ENCODE peak calls at places on chromosomes 5 and 9, in six cellular contexts. F is ovary; P is NCI-H774; U is myocyte; D is mesendoderm; B is stimulated activated naive CD8-positive, alpha-beta T cell treated with anti-CD3 and anti-CD28 coated beads, Interleukin-15, amount 100 ng/mL, for 72 hours. J is an unnamed sample.

GRCh38 chr5:131081371-131081770 is 83.7 kb downstream of the HINT1 start:
- DNase-seq in U (no peak), P (no peak), B (no peak), D (no peak), F (no peak), J (no peak)

GRCh38 chr9:37034320-37034937 is 361 bp upstream of the PAX5 start:
- DNase-seq in F (no peak), P (peak; percentile 46), D (peak; percentile 54), U (peak; percentile 6), B (peak; percentile 50), J (peak; percentile 49)

GRCh38 chr5:87394407-87394806 is 18.3 kb downstream of the CCNH start:
- DNase-seq in U (no peak), B (no peak), F (no peak), P (no peak), D (no peak), J (no peak)

GRCh38 chr9:113992994-113993393 is 85.1 kb downstream of the AMBP start:
- DNase-seq in P (no peak), B (no peak), U (no peak), D (no peak), F (peak; percentile 3), J (no peak)

GRCh38 chr9:112158629-112159228 is 16.4 kb downstream of the SUSD1 start:
- DNase-seq in U (no peak), B (no peak), P (no peak), F (no peak), D (no peak), J (peak; percentile 87)

GRCh38 chr9:77175152-77175551 is 2.2 kb upstream of the VPS13A start:
- DNase-seq in B (no peak), U (no peak), F (no peak), P (no peak), D (peak; percentile 38), J (no peak)

GRCh38 chr9:93024986-93025630 is 33.4 kb upstream of the SUSD3 start:
- DNase-seq in P (no peak), U (no peak), F (no peak), D (no peak), B (no peak), J (no peak)

GRCh38 chr9:71683598-71684235 is 84.6 kb downstream of the CEMIP2 start:
- DNase-seq in F (peak; percentile 51), D (peak; percentile 72), B (no peak), U (peak; percentile 48), P (no peak), J (no peak)

GRCh38 chr5:14201325-14202061 is 58.4 kb downstream of the TRIO start:
- DNase-seq in F (no peak), P (no peak), B (no peak), U (no peak), D (peak; percentile 70), J (no peak)

GRCh38 chr5:106843812-106844416 is 826.8 kb downstream of the EFNA5 start:
- DNase-seq in P (no peak), F (no peak), U (no peak), B (no peak), D (peak; percentile 65), J (no peak)

GRCh38 chr9:120702075-120702474 is 12.2 kb downstream of the MEGF9 start:
- DNase-seq in D (no peak), B (no peak), F (no peak), P (no peak), U (no peak), J (no peak)

GRCh38 chr5:76691470-76692273 is 24.3 kb upstream of the F2R start:
- DNase-seq in P (no peak), U (no peak), F (no peak), B (peak; percentile 11), D (peak; percentile 53), J (no peak)

GRCh38 chr5:10839916-10840599 is 79.0 kb upstream of the DAP start:
- DNase-seq in B (no peak), F (no peak), D (no peak), P (no peak), U (peak; percentile 67), J (no peak)

GRCh38 chr9:95343725-95344287 is 26.3 kb upstream of the FANCC start:
- DNase-seq in F (no peak), P (no peak), D (no peak), B (no peak), U (no peak), J (no peak)

GRCh38 chr9:137114613-137115393 is at the start of gene DPP7:
- DNase-seq in U (peak; percentile 61), D (no peak), P (peak; percentile 61), F (peak; percentile 79), B (peak; percentile 76), J (peak; percentile 68)

GRCh38 chr9:87008667-87009066 is 61.4 kb upstream of the GAS1 start:
- DNase-seq in D (no peak), U (no peak), B (no peak), P (no peak), F (no peak), J (no peak)

GRCh38 chr5:73135429-73136276 is 15.3 kb downstream of the TMEM171 start:
- DNase-seq in F (no peak), P (no peak), B (no peak), U (peak; percentile 78), D (peak; percentile 93), J (peak; percentile 9)

GRCh38 chr9:123927625-123928308 is 2.2 kb downstream of the DENND1A start:
- DNase-seq in F (no peak), U (no peak), B (no peak), D (no peak), P (no peak), J (no peak)

GRCh38 chr5:56587381-56588124 is 227.8 kb upstream of the MAP3K1 start:
- DNase-seq in P (no peak), U (no peak), D (no peak), B (no peak), F (no peak), J (no peak)

GRCh38 chr5:124698774-124699173 is 47.7 kb downstream of the ZNF608 start:
- DNase-seq in B (no peak), F (no peak), U (peak; percentile 73), D (no peak), P (no peak), J (no peak)

GRCh38 chr5:151104795-151105194 is 24.0 kb upstream of the TNIP1 start:
- DNase-seq in U (peak; percentile 74), D (no peak), F (peak; percentile 79), B (no peak), P (no peak), J (no peak)

GRCh38 chr5:89324990-89325389 is 442.0 kb upstream of the MEF2C start:
- DNase-seq in B (no peak), F (no peak), D (no peak), U (no peak), P (no peak), J (no peak)

GRCh38 chr9:135303865-135304499 is 175.6 kb upstream of the PPP1R26 start:
- DNase-seq in U (no peak), B (no peak), D (no peak), P (no peak), F (no peak), J (no peak)

GRCh38 chr5:128536229-128536860 is 1.7 kb downstream of the FBN2 start:
- DNase-seq in B (no peak), D (peak; percentile 77), U (no peak), P (no peak), F (no peak), J (no peak)

GRCh38 chr9:81344366-81344765 is 345.0 kb downstream of the TLE1 start:
- DNase-seq in U (no peak), F (no peak), P (no peak), B (no peak), D (no peak), J (no peak)

GRCh38 chr9:38082456-38083287 is 13.6 kb upstream of the SHB start:
- DNase-seq in P (no peak), B (no peak), D (no peak), F (no peak), U (peak; percentile 27), J (no peak)

GRCh38 chr5:87347272-87347671 is 65.5 kb downstream of the CCNH start:
- DNase-seq in B (no peak), D (no peak), F (no peak), U (no peak), P (no peak), J (no peak)

GRCh38 chr5:173733831-173734491 is 117.5 kb upstream of the BOD1 start:
- DNase-seq in P (no peak), D (no peak), F (no peak), U (peak; percentile 72), B (no peak), J (no peak)

GRCh38 chr5:55104036-55104767 is 1.8 kb downstream of the GZMA start:
- DNase-seq in F (no peak), U (peak; percentile 18), D (peak; percentile 14), P (no peak), B (no peak), J (no peak)

GRCh38 chr5:178074266-178074952 is 38.9 kb upstream of the N4BP3 start:
- DNase-seq in B (no peak), U (peak; percentile 23), D (peak; percentile 55), P (no peak), F (no peak), J (no peak)

GRCh38 chr5:64557911-64558310 is 52.1 kb downstream of the RGS7BP start:
- DNase-seq in U (no peak), P (no peak), F (no peak), D (no peak), B (no peak), J (no peak)

GRCh38 chr9:27086818-27087680 is 22.0 kb upstream of the TEK start:
- DNase-seq in B (no peak), F (no peak), D (no peak), P (no peak), U (peak; percentile 59), J (no peak)

GRCh38 chr9:33329117-33329563 is 38.8 kb downstream of the NFX1 start:
- DNase-seq in D (no peak), P (no peak), B (no peak), U (peak; percentile 84), F (no peak), J (no peak)

GRCh38 chr5:38347040-38347763 is 88.8 kb downstream of the EGFLAM start:
- DNase-seq in F (no peak), U (no peak), D (peak; percentile 55), P (no peak), B (no peak), J (no peak)

GRCh38 chr9:14752871-14753270 is 30.3 kb upstream of the CER1 start:
- DNase-seq in P (no peak), F (no peak), D (peak; percentile 82), U (no peak), B (no peak), J (no peak)

GRCh38 chr5:176916337-176916736 is 17.2 kb upstream of the HK3 start:
- DNase-seq in F (no peak), B (no peak), U (no peak), D (no peak), P (no peak), J (no peak)

GRCh38 chr9:88979791-88980190 is 11.5 kb upstream of the S1PR3 start:
- DNase-seq in U (no peak), D (no peak), B (no peak), F (no peak), P (no peak), J (no peak)

J was measured in NCI-H2171 treated with DMSO at 0.1 percent for 48 hours.